ENCODE peak calls at places on chromosomes 16 and 17, in seven cellular contexts. A, R, X, L, J, Z and N are unnamed samples.

GRCh38 chr17:56142325-56142724 is 10.9 kb upstream of the ANKFN1 start:
- DNase-seq in A (no peak), R (no peak), X (no peak), L (no peak), J (no peak), Z (peak), N (no peak)

GRCh38 chr17:19978206-19978802 is 676 bp upstream of the AKAP10 start:
- DNase-seq in A (no peak), R (no peak), X (no peak), L (no peak), J (peak), Z (no peak), N (peak)

GRCh38 chr17:44767493-44767892 is 8.7 kb downstream of the ADAM11 start:
- DNase-seq in A (no peak), R (no peak), X (no peak), L (no peak), J (no peak), Z (no peak), N (peak)

GRCh38 chr17:9406046-9406631 is 169.5 kb downstream of the STX8 start:
- DNase-seq in A (no peak), R (no peak), X (no peak), L (no peak), J (no peak), Z (peak), N (no peak)

GRCh38 chr17:30476726-30477082 is 504 bp upstream of the GOSR1 start:
- DNase-seq in A (peak), R (no peak), X (no peak), L (no peak), J (no peak), Z (peak), N (no peak)

GRCh38 chr17:48162305-48162934 is 54.9 kb downstream of the SNX11 start:
- DNase-seq in A (no peak), R (no peak), X (no peak), L (no peak), J (no peak), Z (no peak), N (no peak)

GRCh38 chr16:84922351-84923135 is 88.8 kb downstream of the ZDHHC7 start:
- DNase-seq in A (no peak), R (peak), X (no peak), L (peak), J (peak), Z (no peak), N (no peak)

GRCh38 chr16:61677776-61678175 is 358.5 kb downstream of the CDH8 start:
- DNase-seq in A (no peak), R (no peak), X (no peak), L (no peak), J (no peak), Z (no peak), N (no peak)

GRCh38 chr16:80034948-80035700 is 434.6 kb upstream of the MAF start:
- DNase-seq in A (no peak), R (no peak), X (no peak), L (no peak), J (no peak), Z (peak), N (no peak)

GRCh38 chr17:72118588-72119279 is 2.1 kb upstream of the SOX9 start:
- DNase-seq in A (peak), R (peak), X (no peak), L (peak), J (peak), Z (peak), N (peak)

GRCh38 chr16:3153077-3153368 is 18.2 kb downstream of the ZNF213 start:
- DNase-seq in A (no peak), R (no peak), X (no peak), L (no peak), J (no peak), Z (no peak), N (no peak)

GRCh38 chr17:39753514-39754160 is 15.9 kb downstream of the GRB7 start:
- DNase-seq in A (no peak), R (peak), X (peak), L (peak), J (no peak), Z (no peak), N (peak)

GRCh38 chr17:28406478-28406824 is 439 bp upstream of the SLC46A1 start:
- DNase-seq in A (no peak), R (no peak), X (no peak), L (peak), J (no peak), Z (peak), N (peak)

GRCh38 chr17:81013642-81014041 is 21.3 kb upstream of the BAIAP2 start:
- DNase-seq in A (no peak), R (no peak), X (no peak), L (no peak), J (no peak), Z (no peak), N (no peak)

GRCh38 chr17:37446027-37446426 is 39.3 kb downstream of the TADA2A start:
- DNase-seq in A (no peak), R (no peak), X (no peak), L (no peak), J (no peak), Z (peak), N (no peak)

GRCh38 chr17:10623786-10624338 is 33.2 kb downstream of the MYH3 start:
- DNase-seq in A (no peak), R (no peak), X (no peak), L (no peak), J (no peak), Z (no peak), N (no peak)

GRCh38 chr17:75047398-75048098 is 523 bp downstream of the KCTD2 start:
- DNase-seq in A (no peak), R (peak), X (no peak), L (no peak), J (no peak), Z (no peak), N (no peak)

GRCh38 chr16:29943846-29944669 is 17.8 kb upstream of the TMEM219 start:
- DNase-seq in A (no peak), R (peak), X (no peak), L (peak), J (no peak), Z (peak), N (peak)

GRCh38 chr17:77383613-77384608 is 243.1 kb downstream of the SEC14L1 start:
- DNase-seq in A (no peak), R (peak), X (no peak), L (no peak), J (no peak), Z (no peak), N (no peak)

GRCh38 chr16:55499951-55500350 is 8.9 kb upstream of the LPCAT2 start:
- DNase-seq in A (no peak), R (no peak), X (no peak), L (peak), J (no peak), Z (peak), N (no peak)

GRCh38 chr17:6494239-6494941 is 50.1 kb downstream of the PIMREG start:
- DNase-seq in A (no peak), R (no peak), X (no peak), L (no peak), J (no peak), Z (no peak), N (no peak)

GRCh38 chr17:81905993-81906392 is 4.0 kb downstream of the NPB start:
- DNase-seq in A (no peak), R (no peak), X (no peak), L (no peak), J (no peak), Z (no peak), N (no peak)

GRCh38 chr17:17681187-17681743 is at the start of gene RAI1:
- DNase-seq in A (peak), R (peak), X (peak), L (peak), J (peak), Z (peak), N (peak)

GRCh38 chr17:29458066-29458465 is 67.9 kb downstream of the TAOK1 start:
- DNase-seq in A (no peak), R (no peak), X (no peak), L (no peak), J (no peak), Z (no peak), N (no peak)

GRCh38 chr16:72400257-72401078 is 228.5 kb upstream of the PMFBP1 start:
- DNase-seq in A (no peak), R (no peak), X (no peak), L (peak), J (peak), Z (peak), N (peak)

GRCh38 chr17:70006159-70006558 is 68.9 kb upstream of the KCNJ16 start:
- DNase-seq in A (no peak), R (no peak), X (no peak), L (no peak), J (no peak), Z (peak), N (no peak)

GRCh38 chr17:77372444-77373297 is 231.9 kb downstream of the SEC14L1 start:
- DNase-seq in A (peak), R (peak), X (peak), L (peak), J (no peak), Z (peak), N (peak)

GRCh38 chr16:31331141-31331764 is 23.7 kb upstream of the ITGAX start:
- DNase-seq in A (no peak), R (no peak), X (no peak), L (no peak), J (no peak), Z (no peak), N (peak)

GRCh38 chr16:3444032-3444388 is 530 bp downstream of the NAA60 start:
- DNase-seq in A (no peak), R (no peak), X (no peak), L (peak), J (no peak), Z (peak), N (no peak)

GRCh38 chr16:50610331-50611262 is 62.4 kb downstream of the NKD1 start:
- DNase-seq in A (no peak), R (no peak), X (no peak), L (peak), J (no peak), Z (no peak), N (peak)

GRCh38 chr16:64920211-64920610 is 201.7 kb downstream of the CDH11 start:
- DNase-seq in A (no peak), R (no peak), X (no peak), L (no peak), J (no peak), Z (peak), N (no peak)

GRCh38 chr16:27780468-27781194 is 230.7 kb downstream of the KATNIP start:
- DNase-seq in A (no peak), R (no peak), X (no peak), L (no peak), J (no peak), Z (no peak), N (no peak)

GRCh38 chr17:13199425-13199824 is 181.6 kb upstream of the ELAC2 start:
- DNase-seq in A (no peak), R (no peak), X (no peak), L (no peak), J (no peak), Z (no peak), N (no peak)

GRCh38 chr16:88718178-88718577 is 11.9 kb downstream of the CTU2 start:
- DNase-seq in A (no peak), R (no peak), X (no peak), L (no peak), J (no peak), Z (no peak), N (no peak)

GRCh38 chr16:14013145-14013570 is 58.0 kb upstream of the MRTFB start:
- DNase-seq in A (no peak), R (no peak), X (no peak), L (no peak), J (no peak), Z (no peak), N (no peak)

GRCh38 chr17:82231562-82232321 is 2.9 kb downstream of the SLC16A3 start:
- DNase-seq in A (no peak), R (peak), X (no peak), L (peak), J (no peak), Z (peak), N (peak)

GRCh38 chr17:33225509-33225908 is 67.6 kb downstream of the ASIC2 start:
- DNase-seq in A (no peak), R (no peak), X (no peak), L (no peak), J (no peak), Z (no peak), N (no peak)

GRCh38 chr17:4199818-4200402 is 56.9 kb downstream of the CYB5D2 start:
- DNase-seq in A (peak), R (no peak), X (peak), L (peak), J (peak), Z (peak), N (peak)